ENCODE peak calls at places on chromosomes 6 and 20, in four cellular contexts. One of them, this sample, is unnamed.

GRCh38 chr20:51348866-51349265 is 193.7 kb downstream of the NFATC2 start:
- DNase-seq in T-cell: no peak
- DNase-seq in A549: no peak
- DNase-seq in amygdala: no peak
- DNase-seq in this sample: no peak

GRCh38 chr6:45398075-45398817 is 20.5 kb upstream of the SUPT3H start:
- DNase-seq in A549: no peak
- DNase-seq in amygdala: no peak
- DNase-seq in T-cell: no peak
- DNase-seq in this sample: no peak

GRCh38 chr6:64085126-64085525 is 449.5 kb downstream of the PHF3 start:
- DNase-seq in A549: no peak
- DNase-seq in T-cell: no peak
- DNase-seq in amygdala: no peak
- DNase-seq in this sample: no peak

GRCh38 chr20:48636301-48636700 is 191.5 kb downstream of the PREX1 start:
- DNase-seq in amygdala: no peak
- DNase-seq in A549: no peak
- DNase-seq in T-cell: no peak
- DNase-seq in this sample: no peak

GRCh38 chr6:111487656-111488055 is 4.6 kb upstream of the REV3L start:
- DNase-seq in amygdala: no peak
- DNase-seq in A549: no peak
- DNase-seq in T-cell: no peak
- DNase-seq in this sample: no peak

GRCh38 chr6:34028691-34029360 is 117.1 kb downstream of the GRM4 start:
- DNase-seq in amygdala: no peak
- DNase-seq in A549: no peak
- DNase-seq in T-cell: no peak
- DNase-seq in this sample: no peak

GRCh38 chr20:35226775-35227681 is 538 bp downstream of the MMP24 start:
- DNase-seq in amygdala: no peak
- DNase-seq in T-cell: peak
- DNase-seq in A549: peak
- DNase-seq in this sample: no peak

GRCh38 chr6:89828988-89829590 is 591 bp upstream of the CASP8AP2 start:
- DNase-seq in amygdala: no peak
- DNase-seq in T-cell: no peak
- DNase-seq in A549: peak
- DNase-seq in this sample: peak

GRCh38 chr20:36093025-36093803 is 61.3 kb upstream of the EPB41L1 start:
- DNase-seq in A549: no peak
- DNase-seq in amygdala: no peak
- DNase-seq in T-cell: peak
- DNase-seq in this sample: no peak

GRCh38 chr6:33847867-33848266 is 44.1 kb upstream of the MLN start:
- DNase-seq in A549: no peak
- DNase-seq in T-cell: no peak
- DNase-seq in amygdala: no peak
- DNase-seq in this sample: no peak

GRCh38 chr6:169445661-169446581 is 192.3 kb upstream of the THBS2 start:
- DNase-seq in amygdala: no peak
- DNase-seq in A549: no peak
- DNase-seq in T-cell: no peak
- DNase-seq in this sample: no peak

GRCh38 chr6:34593741-34594140 is 37.6 kb upstream of the SPDEF start:
- DNase-seq in amygdala: no peak
- DNase-seq in T-cell: no peak
- DNase-seq in A549: no peak
- DNase-seq in this sample: no peak

GRCh38 chr20:44464514-44464913 is 11.2 kb upstream of the TTPAL start:
- DNase-seq in A549: no peak
- DNase-seq in T-cell: no peak
- DNase-seq in amygdala: no peak
- DNase-seq in this sample: no peak

GRCh38 chr20:61322151-61322860 is 70.2 kb downstream of the CDH4 start:
- DNase-seq in A549: no peak
- DNase-seq in T-cell: no peak
- DNase-seq in amygdala: no peak
- DNase-seq in this sample: no peak

GRCh38 chr6:165308926-165309731 is at the start of gene C6orf118:
- DNase-seq in amygdala: no peak
- DNase-seq in A549: peak
- DNase-seq in T-cell: no peak
- DNase-seq in this sample: peak

GRCh38 chr6:89239338-89239737 is 22.2 kb upstream of the GABRR1 start:
- DNase-seq in T-cell: peak
- DNase-seq in amygdala: no peak
- DNase-seq in A549: no peak
- DNase-seq in this sample: peak

GRCh38 chr6:170290306-170291128 is at the start of gene DLL1:
- DNase-seq in A549: no peak
- DNase-seq in amygdala: peak
- DNase-seq in T-cell: no peak
- DNase-seq in this sample: peak

GRCh38 chr6:113809818-113810217 is 47.3 kb upstream of the MARCKS start:
- DNase-seq in amygdala: no peak
- DNase-seq in T-cell: no peak
- DNase-seq in A549: no peak
- DNase-seq in this sample: peak

GRCh38 chr6:132218063-132218696 is 183.1 kb downstream of the MOXD1 start:
- DNase-seq in T-cell: no peak
- DNase-seq in amygdala: no peak
- DNase-seq in A549: no peak
- DNase-seq in this sample: no peak

GRCh38 chr20:9150632-9151031 is 81.7 kb downstream of the PLCB4 start:
- DNase-seq in A549: no peak
- DNase-seq in T-cell: no peak
- DNase-seq in amygdala: no peak
- DNase-seq in this sample: no peak

GRCh38 chr6:80938131-80938530 is 814.4 kb downstream of the TENT5A start:
- DNase-seq in A549: no peak
- DNase-seq in amygdala: no peak
- DNase-seq in T-cell: no peak
- DNase-seq in this sample: no peak

GRCh38 chr6:149566372-149567193 is at the start of gene GINM1:
- DNase-seq in amygdala: no peak
- DNase-seq in A549: peak
- DNase-seq in T-cell: peak
- DNase-seq in this sample: peak

GRCh38 chr6:19757036-19757435 is 80.1 kb upstream of the ID4 start:
- DNase-seq in T-cell: no peak
- DNase-seq in A549: no peak
- DNase-seq in amygdala: no peak
- DNase-seq in this sample: no peak

GRCh38 chr20:25533920-25534700 is 51.2 kb downstream of the NINL start:
- DNase-seq in A549: no peak
- DNase-seq in T-cell: no peak
- DNase-seq in amygdala: no peak
- DNase-seq in this sample: no peak

GRCh38 chr6:2038096-2038495 is 207.3 kb downstream of the GMDS start:
- DNase-seq in T-cell: peak
- DNase-seq in amygdala: no peak
- DNase-seq in A549: no peak
- DNase-seq in this sample: no peak

This sample was measured in KG1.